ENCODE peak calls at places on chromosomes 11 and 22, in nine cellular contexts. U is aorta; L is IMR-90; A is posterior vena cava; F is activated T-helper 2 cell treated with anti-CD3 and anti-CD28 coated beads, Interferon-gamma antibody, Interleukin-2, Interleukin-4, amounts not matched to agents 10 μg/mL and 5 μg/mL and 100 μg/mL, durations not matched to agents 14 hours and 24 hours and 36 hours; V is stimulated activated CD4-positive, alpha-beta T cell treated with anti-CD3 and anti-CD28 coated beads, Interleukin-1b, Interleukin-23, amount 100 ng/mL, for 24 hours; J is left ventricle myocardium inferior; W is NT2/D1; T is progenitor cell of endocrine pancreas. Q is an unnamed sample.

GRCh38 chr11:105109855-105110750 is 29.5 kb downstream of the CARD18 start:
- DNase-seq in U (no peak), L (peak), A (no peak), F (no peak), V (no peak), J (no peak), W (no peak), T (no peak), Q (no peak)

GRCh38 chr11:36051235-36052072 is 107.6 kb downstream of the LDLRAD3 start:
- DNase-seq in U (no peak), L (no peak), A (no peak), F (no peak), V (no peak), J (no peak), W (no peak), T (no peak), Q (no peak)

GRCh38 chr11:10497371-10498021 is 42.4 kb downstream of the AMPD3 start:
- DNase-seq in U (no peak), L (no peak), A (no peak), F (no peak), V (no peak), J (no peak), W (no peak), T (no peak), Q (no peak)

GRCh38 chr11:58711832-58712231 is 19.9 kb downstream of the GLYAT start:
- DNase-seq in U (no peak), L (no peak), A (no peak), F (no peak), V (no peak), J (no peak), W (no peak), T (no peak), Q (no peak)

GRCh38 chr22:20520093-20520511 is 12.7 kb downstream of the MED15 start:
- DNase-seq in U (no peak), L (peak), A (no peak), F (no peak), V (no peak), J (no peak), W (no peak), T (no peak), Q (no peak)

GRCh38 chr11:20873054-20873453 is 203.7 kb downstream of the NELL1 start:
- DNase-seq in U (no peak), L (no peak), A (no peak), F (no peak), V (no peak), J (no peak), W (peak), T (peak), Q (no peak)

GRCh38 chr22:37095113-37095512 is 14.4 kb downstream of the TMPRSS6 start:
- DNase-seq in U (no peak), L (no peak), A (no peak), F (no peak), V (peak), J (no peak), W (no peak), T (no peak), Q (no peak)

GRCh38 chr11:31844351-31844750 is 33.2 kb upstream of the PAX6 start:
- DNase-seq in U (no peak), L (no peak), A (no peak), F (no peak), V (no peak), J (no peak), W (no peak), T (no peak), Q (no peak)

GRCh38 chr22:25437414-25438160 is 126.9 kb upstream of the GRK3 start:
- DNase-seq in U (no peak), L (no peak), A (no peak), F (no peak), V (no peak), J (no peak), W (peak), T (no peak), Q (no peak)

GRCh38 chr11:133515075-133515474 is 17.2 kb downstream of the OPCML start:
- DNase-seq in U (no peak), L (no peak), A (no peak), F (no peak), V (no peak), J (no peak), W (no peak), T (no peak), Q (no peak)

GRCh38 chr22:23520875-23521441 is 59.1 kb downstream of the IGLL1 start:
- DNase-seq in U (no peak), L (peak), A (no peak), F (no peak), V (no peak), J (peak), W (no peak), T (no peak), Q (no peak)

GRCh38 chr11:71995726-71996291 is 2.9 kb upstream of the IL18BP start:
- DNase-seq in U (no peak), L (no peak), A (no peak), F (no peak), V (no peak), J (no peak), W (no peak), T (no peak), Q (no peak)

GRCh38 chr22:17243524-17243923 is 24.3 kb upstream of the ADA2 start:
- DNase-seq in U (no peak), L (no peak), A (no peak), F (no peak), V (no peak), J (no peak), W (no peak), T (no peak), Q (no peak)

GRCh38 chr11:4095509-4096230 is 1.1 kb downstream of the RRM1 start:
- DNase-seq in U (no peak), L (peak), A (no peak), F (no peak), V (no peak), J (no peak), W (no peak), T (no peak), Q (no peak)

GRCh38 chr11:68461284-68461861 is 821 bp downstream of the PPP6R3 start:
- DNase-seq in U (no peak), L (peak), A (no peak), F (no peak), V (no peak), J (no peak), W (no peak), T (no peak), Q (no peak)

GRCh38 chr11:120197977-120198376 is 12.9 kb upstream of the OAF start:
- DNase-seq in U (no peak), L (no peak), A (peak), F (no peak), V (no peak), J (no peak), W (no peak), T (no peak), Q (peak)

GRCh38 chr11:57222239-57222638 is 14.8 kb downstream of the APLNR start:
- DNase-seq in U (no peak), L (no peak), A (no peak), F (no peak), V (no peak), J (no peak), W (no peak), T (no peak), Q (no peak)

GRCh38 chr11:69662806-69663205 is 12.3 kb downstream of the LTO1 start:
- DNase-seq in U (peak), L (no peak), A (peak), F (no peak), V (no peak), J (no peak), W (no peak), T (no peak), Q (peak)

Q was measured in right lobe of liver.